ENCODE peak calls at places on chromosomes 12 and 14, in six cellular contexts. F is heart right ventricle, Z is A549, D is GM23338, W is hepatocyte, C is tibial nerve. B is an unnamed sample. For H3K4me1, the result is how much of the 10 kb centered on the place peaks cover.

GRCh38 chr12:8907513-8907912 is 6.8 kb upstream of the PHC1 start:
- DNase-seq in W (no peak), Z (no peak), F (no peak), C (no peak), D (peak), B (no peak)

GRCh38 chr14:56807586-56808168 is 2.6 kb downstream of the OTX2 start:
- DNase-seq in Z (no peak), C (no peak), W (no peak), F (no peak), D (peak), B (no peak)

GRCh38 chr14:74089251-74090020 is 4.7 kb downstream of the LIN52 start:
- DNase-seq in W (no peak), F (no peak), Z (no peak), C (no peak), D (no peak), B (no peak)

GRCh38 chr12:47376937-47377336 is 297.2 kb upstream of the AMIGO2 start:
- DNase-seq in D (no peak), W (no peak), Z (no peak), C (no peak), F (no peak), B (no peak)

GRCh38 chr14:49612251-49612650 is 8.2 kb downstream of the RPL36AL start:
- DNase-seq in C (no peak), Z (no peak), D (no peak), W (no peak), F (no peak), B (no peak)

GRCh38 chr12:88944403-88944802 is 364.1 kb upstream of the KITLG start:
- DNase-seq in C (no peak), D (no peak), F (no peak), W (no peak), Z (peak), B (no peak)

GRCh38 chr12:92218394-92219077 is 72.9 kb upstream of the BTG1 start:
- DNase-seq in C (no peak), Z (no peak), F (no peak), W (no peak), D (no peak), B (no peak)

GRCh38 chr14:61477845-61478438 is 156.6 kb downstream of the PRKCH start:
- DNase-seq in Z (no peak), W (no peak), C (no peak), F (peak), D (no peak), B (peak)

GRCh38 chr12:5083955-5084849 is 40.5 kb downstream of the KCNA5 start:
- DNase-seq in C (peak), Z (peak), F (peak), D (peak), W (peak), B (no peak)

GRCh38 chr12:3250576-3250975 is 173.4 kb downstream of the TSPAN9 start:
- DNase-seq in D (no peak), C (no peak), F (peak), W (no peak), Z (no peak), B (peak)

GRCh38 chr12:3251691-3252090 is 174.5 kb downstream of the TSPAN9 start:
- DNase-seq in D (no peak), C (no peak), W (no peak), F (peak), Z (no peak), B (peak)

GRCh38 chr12:3253682-3254275 is 176.6 kb downstream of the TSPAN9 start:
- DNase-seq in C (no peak), Z (no peak), D (no peak), W (no peak), F (no peak), B (no peak)

GRCh38 chr12:3251067-3251466 is 173.9 kb downstream of the TSPAN9 start:
- DNase-seq in C (no peak), Z (no peak), F (no peak), W (no peak), D (no peak), B (no peak)

GRCh38 chr12:3252416-3252815 is 175.2 kb downstream of the TSPAN9 start:
- DNase-seq in Z (no peak), F (peak), W (peak), C (peak), D (no peak), B (peak)
- H3K4me1 ChIP-seq in Z (under half), F (half or more), W (under half), C (under half), D (under half), B (half or more)

GRCh38 chr12:51908876-51909592 is 1.7 kb downstream of the ACVRL1 start:
- DNase-seq in C (no peak), Z (no peak), F (no peak), W (no peak), D (no peak), B (no peak)
- H3K4me1 ChIP-seq in C (under half), Z (under half), F (half or more), W (under half), D (under half), B (under half)

DNA sequence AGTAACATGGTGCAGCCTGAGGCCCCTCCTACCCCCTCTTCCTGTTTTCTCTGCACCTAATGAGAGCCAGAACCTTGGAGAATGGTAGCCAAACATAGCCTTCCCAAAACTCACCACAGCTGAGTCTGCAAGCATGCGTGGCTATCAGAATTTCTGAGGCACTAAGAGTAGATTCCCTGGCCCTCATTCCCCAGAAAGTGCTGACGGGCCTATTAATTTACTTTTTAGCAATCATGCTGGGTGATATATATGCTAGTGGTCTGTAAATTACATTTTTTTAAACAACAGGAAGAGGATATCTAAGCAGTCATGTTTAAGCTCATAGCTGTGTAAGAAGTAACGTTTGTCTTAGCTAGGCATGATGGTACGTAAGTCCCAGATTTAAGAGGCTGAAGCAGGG is 30.4 kb downstream of the KANSL2 start:
- DNase-seq in D (no peak), W (no peak), F (no peak), Z (no peak), C (no peak), B (no peak)
- H3K4me1 ChIP-seq in D (under half), W (under half), F (under half), Z (under half), C (under half), B (under half)

GRCh38 chr12:26937443-26937862 is 328 bp downstream of the INTS13 start:
- DNase-seq in D (no peak), F (no peak), W (no peak), Z (no peak), C (no peak), B (no peak)
- H3K4me1 ChIP-seq in D (under half), F (under half), W (under half), Z (under half), C (under half), B (half or more)

GRCh38 chr14:59395672-59396071 is 69.5 kb downstream of the GPR135 start:
- DNase-seq in C (no peak), F (no peak), D (peak), W (no peak), Z (no peak), B (no peak)

GRCh38 chr14:59394268-59394667 is 70.9 kb downstream of the GPR135 start:
- DNase-seq in C (no peak), D (no peak), Z (no peak), F (no peak), W (no peak), B (no peak)

GRCh38 chr14:59391388-59391787 is 73.8 kb downstream of the GPR135 start:
- DNase-seq in C (no peak), F (no peak), D (no peak), Z (no peak), W (no peak), B (no peak)

DNA sequence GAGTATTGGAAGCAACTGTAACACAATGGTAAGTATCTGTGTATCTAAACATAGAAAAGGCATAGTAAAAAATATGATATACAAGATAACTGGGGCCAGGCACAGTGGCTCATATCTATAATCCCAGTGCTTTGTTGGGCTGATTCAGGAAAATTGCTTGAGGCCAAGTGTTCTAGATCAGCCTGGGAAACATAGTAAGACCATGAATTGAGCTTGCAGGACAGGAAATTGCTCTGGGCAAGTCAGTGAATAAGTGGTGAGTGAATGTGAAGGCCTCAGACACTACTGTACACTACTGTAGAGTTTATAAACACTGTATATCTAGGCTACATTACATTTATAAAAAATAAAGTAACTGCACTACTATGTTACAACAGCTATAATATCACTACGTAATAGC is 75.2 kb downstream of the GPR135 start:
- DNase-seq in C (no peak), D (no peak), Z (no peak), W (no peak), F (no peak), B (no peak)
- H3K4me1 ChIP-seq in C (under half), D (under half), Z (under half), W (under half), F (under half), B (under half)

GRCh38 chr12:45232771-45233372 is 17.0 kb downstream of the ANO6 start:
- DNase-seq in W (peak), Z (peak), F (peak), C (no peak), D (peak), B (peak)
- H3K4me1 ChIP-seq in W (under half), Z (half or more), F (under half), C (under half), D (under half), B (half or more)

DNA sequence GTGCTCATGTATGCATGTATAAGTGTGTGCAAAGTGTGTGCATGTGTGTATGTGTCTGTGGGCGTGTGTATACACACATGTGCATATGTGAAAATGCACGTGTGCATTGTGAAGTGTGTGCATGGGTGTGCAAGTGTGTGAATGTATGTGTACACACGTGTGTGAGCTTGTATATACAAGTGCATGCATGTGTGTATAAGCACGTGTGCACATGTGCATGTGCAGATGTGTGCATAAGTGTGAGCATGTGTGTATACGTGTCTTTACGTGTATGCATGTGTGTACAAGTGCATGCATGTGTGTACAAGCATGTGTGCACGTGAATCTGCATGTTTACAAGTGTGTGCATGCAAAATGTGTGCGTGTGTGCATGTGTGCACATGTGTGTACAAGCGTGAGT is 13.4 kb upstream of the GALNT9 start:
- DNase-seq in C (no peak), W (no peak), Z (no peak), F (no peak), D (no peak), B (no peak)
- H3K4me1 ChIP-seq in C (under half), W (under half), Z (under half), F (under half), D (under half), B (under half)

DNA sequence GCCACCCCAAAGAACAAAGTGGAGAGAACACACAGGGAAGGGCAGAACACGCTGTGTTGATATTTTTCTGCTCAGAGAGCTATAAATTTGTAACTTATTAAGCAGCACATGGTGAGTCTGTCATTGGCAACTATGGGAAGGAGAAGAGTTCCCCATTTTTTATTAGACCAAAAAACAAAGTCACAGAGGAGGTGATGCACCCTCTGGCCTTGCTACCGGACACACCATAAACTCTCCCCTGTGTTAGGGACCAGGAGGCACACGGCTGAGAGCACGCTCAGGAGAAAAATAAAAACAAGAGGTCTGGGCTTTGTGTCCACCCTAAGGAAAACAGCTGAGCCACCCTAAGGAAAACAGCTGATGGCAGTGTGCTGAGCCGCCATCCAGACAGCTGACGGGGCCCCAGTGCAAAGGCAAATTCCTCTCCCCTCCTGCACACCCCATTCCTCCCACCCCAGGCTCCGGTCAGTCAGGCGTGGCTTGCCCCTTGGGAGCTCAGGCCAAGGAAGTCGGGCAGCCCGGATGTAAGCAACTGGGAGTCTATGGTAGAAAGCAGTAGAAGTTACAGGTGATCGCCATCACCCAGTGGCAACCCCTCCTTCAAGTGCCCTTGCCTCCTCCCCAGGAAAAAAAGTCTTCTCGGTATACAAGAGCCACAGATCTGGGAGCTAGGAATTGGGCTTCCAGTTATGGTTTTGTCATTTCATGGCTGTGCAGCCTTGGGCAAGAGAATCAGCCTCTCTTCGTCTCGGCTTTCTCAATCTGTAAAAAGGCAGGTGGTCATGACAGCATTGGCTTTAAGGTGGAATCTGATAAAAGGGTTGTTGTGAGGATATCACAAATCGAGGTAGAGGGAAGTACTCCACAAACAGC is 2.4 kb downstream of the PXN start:
- DNase-seq in W (no peak), D (no peak), F (peak), Z (no peak), C (no peak), B (peak)
- H3K4me1 ChIP-seq in W (under half), D (under half), F (half or more), Z (half or more), C (under half), B (half or more)

B was measured in gastrocnemius medialis.